ENCODE peak calls at places on chromosome 3, in ten cellular contexts. X is CD8-positive, alpha-beta T cell; K is CD8-positive, alpha-beta memory T cell; Q is astrocyte; D is body of pancreas; Z is hepatocyte; A is fibroblast of lung; Y is stomach; T is transverse colon; I is Peyer's patch. J is an unnamed sample.

GRCh38 chr3:29686889-29687592 is 406.2 kb downstream of the RBMS3 start:
- DNase-seq in X (no peak), K (no peak), Q (peak; percentile 91), D (no peak), Z (peak; percentile 15), A (peak; percentile 91), Y (no peak), T (no peak), I (no peak), J (no peak)

GRCh38 chr3:18234717-18235335 is 190.3 kb downstream of the SATB1 start:
- DNase-seq in X (no peak), K (no peak), Q (peak; percentile 31), D (no peak), Z (no peak), A (peak; percentile 48), Y (no peak), T (no peak), I (no peak), J (no peak)

GRCh38 chr3:192409838-192410683 is 317.3 kb downstream of the FGF12 start:
- DNase-seq in X (no peak), K (no peak), Q (peak; percentile 43), D (no peak), Z (peak; percentile 18), A (peak; percentile 56), Y (no peak), T (no peak), I (no peak), J (no peak)

GRCh38 chr3:23017800-23018199 is 185.3 kb upstream of the UBE2E2 start:
- DNase-seq in X (no peak), K (no peak), Q (peak; percentile 72), D (no peak), Z (peak; percentile 19), A (peak; percentile 78), Y (no peak), T (no peak), I (no peak), J (no peak)

GRCh38 chr3:107772016-107772415 is 249.3 kb downstream of the BBX start:
- DNase-seq in X (no peak), K (no peak), Q (no peak), D (no peak), Z (peak; percentile 7), A (peak; percentile 10), Y (no peak), T (no peak), I (no peak), J (no peak)

GRCh38 chr3:23495507-23495906 is 292.4 kb downstream of the UBE2E2 start:
- DNase-seq in X (no peak), K (no peak), Q (peak; percentile 51), D (no peak), Z (no peak), A (peak; percentile 59), Y (no peak), T (no peak), I (no peak), J (no peak)

GRCh38 chr3:126269360-126269759 is 87.8 kb downstream of the KLF15 start:
- DNase-seq in X (no peak), K (no peak), Q (no peak), D (peak; percentile 54), Z (no peak), A (no peak), Y (no peak), T (no peak), I (no peak), J (no peak)

GRCh38 chr3:178494376-178494775 is 41.9 kb upstream of the KCNMB2 start:
- DNase-seq in X (no peak), K (no peak), Q (peak; percentile 43), D (no peak), Z (no peak), A (peak; percentile 47), Y (no peak), T (no peak), I (no peak), J (no peak)

GRCh38 chr3:154304116-154304786 is 20.0 kb downstream of the DHX36 start:
- DNase-seq in X (no peak), K (no peak), Q (peak; percentile 36), D (no peak), Z (no peak), A (peak; percentile 60), Y (no peak), T (no peak), I (no peak), J (no peak)

GRCh38 chr3:129575987-129576364 is 30.5 kb downstream of the PLXND1 start:
- DNase-seq in X (no peak), K (no peak), Q (no peak), D (no peak), Z (no peak), A (no peak), Y (no peak), T (no peak), I (no peak), J (no peak)

GRCh38 chr3:10926831-10927521 is 65.6 kb upstream of the SLC6A1 start:
- DNase-seq in X (no peak), K (no peak), Q (peak; percentile 11), D (no peak), Z (no peak), A (peak; percentile 27), Y (no peak), T (no peak), I (no peak), J (no peak)

GRCh38 chr3:194808709-194809108 is 123.0 kb downstream of the FAM43A start:
- DNase-seq in X (no peak), K (no peak), Q (peak; percentile 22), D (no peak), Z (no peak), A (peak; percentile 45), Y (no peak), T (no peak), I (no peak), J (no peak)

GRCh38 chr3:106794442-106794841 is 582.8 kb upstream of the CCDC54 start:
- DNase-seq in X (no peak), K (no peak), Q (no peak), D (no peak), Z (no peak), A (peak; percentile 40), Y (no peak), T (no peak), I (no peak), J (no peak)

GRCh38 chr3:37779289-37780152 is 82.2 kb upstream of the CTDSPL start:
- DNase-seq in X (no peak), K (no peak), Q (peak; percentile 64), D (peak; percentile 35), Z (peak; percentile 87), A (peak; percentile 77), Y (no peak), T (no peak), I (peak; percentile 58), J (no peak)

GRCh38 chr3:49377483-49377882 is 19.3 kb upstream of the GPX1 start:
- DNase-seq in X (peak; percentile 23), K (peak; percentile 5), Q (peak; percentile 87), D (no peak), Z (no peak), A (peak; percentile 89), Y (no peak), T (no peak), I (no peak), J (peak; percentile 8)

GRCh38 chr3:89740029-89740880 is 632.8 kb downstream of the EPHA3 start:
- DNase-seq in X (no peak), K (no peak), Q (no peak), D (no peak), Z (no peak), A (no peak), Y (no peak), T (no peak), I (no peak), J (no peak)

GRCh38 chr3:58998476-58999117 is 51.2 kb downstream of the CFAP20DC start:
- DNase-seq in X (no peak), K (no peak), Q (peak; percentile 95), D (no peak), Z (peak; percentile 54), A (peak; percentile 96), Y (no peak), T (no peak), I (no peak), J (no peak)

GRCh38 chr3:12750658-12751071 is 8.4 kb downstream of the TMEM40 start:
- DNase-seq in X (no peak), K (no peak), Q (peak; percentile 84), D (no peak), Z (no peak), A (peak; percentile 86), Y (no peak), T (no peak), I (no peak), J (no peak)

DNA sequence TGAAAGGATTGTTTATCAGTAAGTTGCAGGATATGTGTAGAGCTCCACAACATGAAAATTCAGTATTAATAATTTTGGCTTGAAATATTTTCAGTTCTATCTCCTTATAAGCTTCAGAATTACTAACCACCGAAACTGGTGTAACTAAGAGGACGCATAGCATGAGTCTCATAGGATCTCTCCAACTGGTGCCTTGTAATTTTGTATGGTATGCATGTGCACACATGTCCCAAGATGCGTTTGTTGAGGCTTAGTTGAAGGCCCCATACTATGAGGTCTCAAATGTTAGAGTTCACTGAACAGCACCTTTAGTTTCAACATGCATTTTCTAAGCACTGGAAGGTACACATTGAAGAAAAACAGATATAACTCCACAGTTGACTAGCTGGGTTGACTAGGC is 195.4 kb downstream of the TP63 start:
- DNase-seq in X (no peak), K (no peak), Q (no peak), D (no peak), Z (no peak), A (no peak), Y (no peak), T (no peak), I (no peak), J (no peak)
- H3K27ac ChIP-seq in X (no peak overlapping the region), K (no peak overlapping the region), Q (no peak overlapping the region), D (no peak overlapping the region), Z (peak overlapping the region; percentile 17), A (no peak overlapping the region), Y (no peak overlapping the region), T (no peak overlapping the region), I (no peak overlapping the region), J (no peak overlapping the region)

GRCh38 chr3:139421459-139421858 is 32.0 kb upstream of the COPB2 start:
- DNase-seq in X (no peak), K (no peak), Q (no peak), D (no peak), Z (no peak), A (no peak), Y (no peak), T (no peak), I (no peak), J (no peak)
- H3K4me3 ChIP-seq in X (no peak overlapping the region), K (no peak overlapping the region), Q (no peak overlapping the region), D (no peak overlapping the region), Z (no peak overlapping the region), A (no peak overlapping the region), Y (no peak overlapping the region), T (no peak overlapping the region), I (no peak overlapping the region), J (no peak overlapping the region)

GRCh38 chr3:94873751-94874150 is 810.9 kb downstream of the NSUN3 start:
- DNase-seq in X (no peak), K (no peak), Q (no peak), D (no peak), Z (no peak), A (no peak), Y (no peak), T (no peak), I (no peak), J (no peak)

GRCh38 chr3:94869059-94869547 is 806.2 kb downstream of the NSUN3 start:
- DNase-seq in X (no peak), K (no peak), Q (no peak), D (no peak), Z (no peak), A (no peak), Y (no peak), T (no peak), I (no peak), J (no peak)
- H3K4me1 ChIP-seq in X (no peaks in the 10 kb centered on the region), K (no peaks in the 10 kb centered on the region), Q (no peaks in the 10 kb centered on the region), D (no peaks in the 10 kb centered on the region), Z (no peaks in the 10 kb centered on the region), A (no peaks in the 10 kb centered on the region), Y (no peaks in the 10 kb centered on the region), T (no peaks in the 10 kb centered on the region), I (no peaks in the 10 kb centered on the region), J (no peaks in the 10 kb centered on the region)

GRCh38 chr3:48299746-48300361 is 33.6 kb downstream of the SPINK8 start:
- DNase-seq in X (no peak), K (no peak), Q (no peak), D (no peak), Z (no peak), A (no peak), Y (no peak), T (no peak), I (no peak), J (no peak)
- H3K27ac ChIP-seq in X (peak overlapping the region; percentile 85), K (peak overlapping the region; percentile 86), Q (no peak overlapping the region), D (no peak overlapping the region), Z (no peak overlapping the region), A (no peak overlapping the region), Y (peak overlapping the region; percentile 98), T (no peak overlapping the region), I (no peak overlapping the region), J (peak overlapping the region; percentile 88)

J was measured in effector memory CD4-positive, alpha-beta T cell.